ENCODE peak calls at places on chromosomes 1 and 21, in nine cellular contexts. One of them, this sample, is unnamed.

GRCh38 chr1:107726860-107727259 is 238.1 kb downstream of the VAV3 start:
- DNase-seq in NCI-H345: no peak
- DNase-seq in islet precursor cell: no peak
- DNase-seq in HS-27A: no peak
- DNase-seq in WTC11: no peak
- DNase-seq in fibroblast of lung: no peak
- DNase-seq in GM12865: no peak
- DNase-seq in RWPE1: no peak
- DNase-seq in stimulated activated naive CD4-positive, alpha-beta T cell treated with Interleukin-2 at 50 U/mL for 16 hours: no peak
- DNase-seq in this sample: no peak

GRCh38 chr1:92822907-92823306 is 8.9 kb upstream of the RPL5 start:
- DNase-seq in NCI-H345: no peak
- DNase-seq in islet precursor cell: peak
- DNase-seq in HS-27A: peak
- DNase-seq in WTC11: no peak
- DNase-seq in fibroblast of lung: peak
- DNase-seq in GM12865: no peak
- DNase-seq in RWPE1: no peak
- DNase-seq in stimulated activated naive CD4-positive, alpha-beta T cell treated with Interleukin-2 at 50 U/mL for 16 hours: no peak
- DNase-seq in this sample: no peak

GRCh38 chr1:51535006-51535592 is 16.0 kb upstream of the EPS15 start:
- DNase-seq in NCI-H345: peak
- DNase-seq in islet precursor cell: peak
- DNase-seq in HS-27A: no peak
- DNase-seq in WTC11: peak
- DNase-seq in fibroblast of lung: peak
- DNase-seq in GM12865: peak
- DNase-seq in RWPE1: peak
- DNase-seq in stimulated activated naive CD4-positive, alpha-beta T cell treated with Interleukin-2 at 50 U/mL for 16 hours: peak
- DNase-seq in this sample: peak

GRCh38 chr21:41582866-41583265 is 74.9 kb upstream of the TMPRSS2 start:
- DNase-seq in NCI-H345: no peak
- DNase-seq in islet precursor cell: no peak
- DNase-seq in HS-27A: no peak
- DNase-seq in WTC11: no peak
- DNase-seq in fibroblast of lung: no peak
- DNase-seq in GM12865: no peak
- DNase-seq in RWPE1: no peak
- DNase-seq in stimulated activated naive CD4-positive, alpha-beta T cell treated with Interleukin-2 at 50 U/mL for 16 hours: no peak
- DNase-seq in this sample: no peak

GRCh38 chr1:86520789-86521521 is 25.9 kb upstream of the CLCA4 start:
- DNase-seq in NCI-H345: no peak
- DNase-seq in islet precursor cell: no peak
- DNase-seq in HS-27A: no peak
- DNase-seq in WTC11: no peak
- DNase-seq in fibroblast of lung: no peak
- DNase-seq in GM12865: no peak
- DNase-seq in RWPE1: no peak
- DNase-seq in stimulated activated naive CD4-positive, alpha-beta T cell treated with Interleukin-2 at 50 U/mL for 16 hours: no peak
- DNase-seq in this sample: no peak

GRCh38 chr1:38444311-38444710 is 397.7 kb upstream of the POU3F1 start:
- DNase-seq in NCI-H345: no peak
- DNase-seq in islet precursor cell: no peak
- DNase-seq in HS-27A: no peak
- DNase-seq in WTC11: no peak
- DNase-seq in fibroblast of lung: no peak
- DNase-seq in GM12865: no peak
- DNase-seq in RWPE1: peak
- DNase-seq in stimulated activated naive CD4-positive, alpha-beta T cell treated with Interleukin-2 at 50 U/mL for 16 hours: no peak
- DNase-seq in this sample: no peak

GRCh38 chr1:43873851-43874250 is 59.8 kb upstream of the ARTN start:
- DNase-seq in NCI-H345: no peak
- DNase-seq in islet precursor cell: no peak
- DNase-seq in HS-27A: no peak
- DNase-seq in WTC11: no peak
- DNase-seq in fibroblast of lung: no peak
- DNase-seq in GM12865: no peak
- DNase-seq in RWPE1: no peak
- DNase-seq in stimulated activated naive CD4-positive, alpha-beta T cell treated with Interleukin-2 at 50 U/mL for 16 hours: no peak
- DNase-seq in this sample: no peak

GRCh38 chr1:13682443-13682842 is 17.5 kb upstream of the PRDM2 start:
- DNase-seq in NCI-H345: no peak
- DNase-seq in islet precursor cell: no peak
- DNase-seq in HS-27A: no peak
- DNase-seq in WTC11: no peak
- DNase-seq in fibroblast of lung: no peak
- DNase-seq in GM12865: no peak
- DNase-seq in RWPE1: no peak
- DNase-seq in stimulated activated naive CD4-positive, alpha-beta T cell treated with Interleukin-2 at 50 U/mL for 16 hours: no peak
- DNase-seq in this sample: no peak